ENCODE peak calls at places on chromosomes 12 and 14, in eight cellular contexts. One of them, this sample, is unnamed.

GRCh38 chr14:104117341-104118005 is 20.9 kb upstream of the KIF26A start:
- DNase-seq in uterus: no peak
- DNase-seq in fibroblast of villous mesenchyme: no peak
- DNase-seq in GM23338: no peak
- DNase-seq in astrocyte of the spinal cord: no peak
- DNase-seq in fibroblast of pulmonary artery: no peak
- DNase-seq in AG04450: no peak
- DNase-seq in cardiac muscle cell: no peak
- DNase-seq in this sample: no peak

GRCh38 chr12:108890208-108890607 is 10.3 kb downstream of the DAO start:
- DNase-seq in uterus: no peak
- DNase-seq in fibroblast of villous mesenchyme: peak; percentile 16
- DNase-seq in GM23338: peak; percentile 39
- DNase-seq in astrocyte of the spinal cord: peak; percentile 1
- DNase-seq in fibroblast of pulmonary artery: peak; percentile 26
- DNase-seq in AG04450: no peak
- DNase-seq in cardiac muscle cell: peak; percentile 58
- DNase-seq in this sample: peak; percentile 32

GRCh38 chr14:45198551-45198950 is 54.5 kb downstream of the MIS18BP1 start:
- DNase-seq in uterus: no peak
- DNase-seq in fibroblast of villous mesenchyme: no peak
- DNase-seq in GM23338: no peak
- DNase-seq in astrocyte of the spinal cord: peak; percentile 86
- DNase-seq in fibroblast of pulmonary artery: peak; percentile 72
- DNase-seq in AG04450: no peak
- DNase-seq in cardiac muscle cell: no peak
- DNase-seq in this sample: peak; percentile 69

GRCh38 chr12:31897791-31898503 is 61.3 kb upstream of the RESF1 start:
- DNase-seq in uterus: peak; percentile 16
- DNase-seq in fibroblast of villous mesenchyme: peak; percentile 35
- DNase-seq in GM23338: peak; percentile 80
- DNase-seq in astrocyte of the spinal cord: peak; percentile 28
- DNase-seq in fibroblast of pulmonary artery: peak; percentile 53
- DNase-seq in AG04450: no peak
- DNase-seq in cardiac muscle cell: peak; percentile 44
- DNase-seq in this sample: peak; percentile 33

GRCh38 chr12:14961466-14962155 is at the start of gene ARHGDIB:
- DNase-seq in uterus: no peak
- DNase-seq in fibroblast of villous mesenchyme: no peak
- DNase-seq in GM23338: peak; percentile 34
- DNase-seq in astrocyte of the spinal cord: no peak
- DNase-seq in fibroblast of pulmonary artery: peak; percentile 87
- DNase-seq in AG04450: no peak
- DNase-seq in cardiac muscle cell: no peak
- DNase-seq in this sample: peak; percentile 38

GRCh38 chr12:32558941-32559340 is 120.2 kb upstream of the DNM1L start:
- DNase-seq in uterus: no peak
- DNase-seq in fibroblast of villous mesenchyme: peak; percentile 84
- DNase-seq in GM23338: no peak
- DNase-seq in astrocyte of the spinal cord: no peak
- DNase-seq in fibroblast of pulmonary artery: peak; percentile 47
- DNase-seq in AG04450: no peak
- DNase-seq in cardiac muscle cell: no peak
- DNase-seq in this sample: no peak

GRCh38 chr14:100406505-100407131 is 83.5 kb downstream of the SLC25A47 start:
- DNase-seq in uterus: no peak
- DNase-seq in fibroblast of villous mesenchyme: peak; percentile 71
- DNase-seq in GM23338: no peak
- DNase-seq in astrocyte of the spinal cord: peak; percentile 45
- DNase-seq in fibroblast of pulmonary artery: peak; percentile 17
- DNase-seq in AG04450: no peak
- DNase-seq in cardiac muscle cell: no peak
- DNase-seq in this sample: peak; percentile 81

GRCh38 chr14:70919774-70920173 is 12.5 kb downstream of the PCNX1 start:
- DNase-seq in uterus: no peak
- DNase-seq in fibroblast of villous mesenchyme: peak; percentile 47
- DNase-seq in GM23338: peak; percentile 25
- DNase-seq in astrocyte of the spinal cord: peak; percentile 56
- DNase-seq in fibroblast of pulmonary artery: peak; percentile 67
- DNase-seq in AG04450: no peak
- DNase-seq in cardiac muscle cell: peak; percentile 29
- DNase-seq in this sample: peak; percentile 49

GRCh38 chr14:71395151-71395604 is 487.9 kb downstream of the PCNX1 start:
- DNase-seq in uterus: no peak
- DNase-seq in fibroblast of villous mesenchyme: no peak
- DNase-seq in GM23338: no peak
- DNase-seq in astrocyte of the spinal cord: no peak
- DNase-seq in fibroblast of pulmonary artery: no peak
- DNase-seq in AG04450: no peak
- DNase-seq in cardiac muscle cell: no peak
- DNase-seq in this sample: peak; percentile 32

GRCh38 chr12:50625029-50625875 is 120.5 kb downstream of the DIP2B start:
- DNase-seq in uterus: no peak
- DNase-seq in fibroblast of villous mesenchyme: no peak
- DNase-seq in GM23338: peak; percentile 54
- DNase-seq in astrocyte of the spinal cord: no peak
- DNase-seq in fibroblast of pulmonary artery: no peak
- DNase-seq in AG04450: no peak
- DNase-seq in cardiac muscle cell: no peak
- DNase-seq in this sample: no peak

GRCh38 chr12:121748571-121749265 is 36.2 kb downstream of the TMEM120B start:
- DNase-seq in uterus: peak; percentile 82
- DNase-seq in fibroblast of villous mesenchyme: peak; percentile 94
- DNase-seq in GM23338: peak; percentile 35
- DNase-seq in astrocyte of the spinal cord: peak; percentile 89
- DNase-seq in fibroblast of pulmonary artery: peak; percentile 91
- DNase-seq in AG04450: peak; percentile 71
- DNase-seq in cardiac muscle cell: peak; percentile 61
- DNase-seq in this sample: no peak

GRCh38 chr12:113185180-113186032 is at the start of the genes DDX54 and RITA1:
- DNase-seq in uterus: peak; percentile 79
- DNase-seq in fibroblast of villous mesenchyme: peak; percentile 78
- DNase-seq in GM23338: peak; percentile 87
- DNase-seq in astrocyte of the spinal cord: peak; percentile 82
- DNase-seq in fibroblast of pulmonary artery: peak; percentile 76
- DNase-seq in AG04450: peak; percentile 33
- DNase-seq in cardiac muscle cell: peak; percentile 94
- DNase-seq in this sample: peak; percentile 77

GRCh38 chr12:102962986-102963385 is 5.5 kb downstream of the ASCL1 start:
- DNase-seq in uterus: no peak
- DNase-seq in fibroblast of villous mesenchyme: no peak
- DNase-seq in GM23338: no peak
- DNase-seq in astrocyte of the spinal cord: no peak
- DNase-seq in fibroblast of pulmonary artery: no peak
- DNase-seq in AG04450: no peak
- DNase-seq in cardiac muscle cell: no peak
- DNase-seq in this sample: no peak

GRCh38 chr12:21527451-21528180 is 1.5 kb downstream of the SPX start:
- DNase-seq in uterus: no peak
- DNase-seq in fibroblast of villous mesenchyme: peak; percentile 37
- DNase-seq in GM23338: peak; percentile 85
- DNase-seq in astrocyte of the spinal cord: peak; percentile 55
- DNase-seq in fibroblast of pulmonary artery: peak; percentile 41
- DNase-seq in AG04450: no peak
- DNase-seq in cardiac muscle cell: peak; percentile 83
- DNase-seq in this sample: peak; percentile 69

GRCh38 chr12:90939382-90939781 is 15.6 kb downstream of the CCER1 start:
- DNase-seq in uterus: no peak
- DNase-seq in fibroblast of villous mesenchyme: no peak
- DNase-seq in GM23338: no peak
- DNase-seq in astrocyte of the spinal cord: no peak
- DNase-seq in fibroblast of pulmonary artery: peak; percentile 48
- DNase-seq in AG04450: no peak
- DNase-seq in cardiac muscle cell: no peak
- DNase-seq in this sample: no peak

GRCh38 chr12:90945070-90945649 is 9.8 kb downstream of the CCER1 start:
- DNase-seq in uterus: no peak
- DNase-seq in fibroblast of villous mesenchyme: peak; percentile 54
- DNase-seq in GM23338: peak; percentile 20
- DNase-seq in astrocyte of the spinal cord: peak; percentile 52
- DNase-seq in fibroblast of pulmonary artery: peak; percentile 59
- DNase-seq in AG04450: no peak
- DNase-seq in cardiac muscle cell: peak; percentile 48
- DNase-seq in this sample: peak; percentile 34

GRCh38 chr12:90943248-90943647 is 11.7 kb downstream of the CCER1 start:
- DNase-seq in uterus: no peak
- DNase-seq in fibroblast of villous mesenchyme: no peak
- DNase-seq in GM23338: no peak
- DNase-seq in astrocyte of the spinal cord: no peak
- DNase-seq in fibroblast of pulmonary artery: no peak
- DNase-seq in AG04450: no peak
- DNase-seq in cardiac muscle cell: no peak
- DNase-seq in this sample: no peak

GRCh38 chr12:90938451-90938850 is 16.5 kb downstream of the CCER1 start:
- DNase-seq in uterus: no peak
- DNase-seq in fibroblast of villous mesenchyme: peak; percentile 51
- DNase-seq in GM23338: no peak
- DNase-seq in astrocyte of the spinal cord: peak; percentile 50
- DNase-seq in fibroblast of pulmonary artery: peak; percentile 75
- DNase-seq in AG04450: no peak
- DNase-seq in cardiac muscle cell: no peak
- DNase-seq in this sample: no peak

DNA sequence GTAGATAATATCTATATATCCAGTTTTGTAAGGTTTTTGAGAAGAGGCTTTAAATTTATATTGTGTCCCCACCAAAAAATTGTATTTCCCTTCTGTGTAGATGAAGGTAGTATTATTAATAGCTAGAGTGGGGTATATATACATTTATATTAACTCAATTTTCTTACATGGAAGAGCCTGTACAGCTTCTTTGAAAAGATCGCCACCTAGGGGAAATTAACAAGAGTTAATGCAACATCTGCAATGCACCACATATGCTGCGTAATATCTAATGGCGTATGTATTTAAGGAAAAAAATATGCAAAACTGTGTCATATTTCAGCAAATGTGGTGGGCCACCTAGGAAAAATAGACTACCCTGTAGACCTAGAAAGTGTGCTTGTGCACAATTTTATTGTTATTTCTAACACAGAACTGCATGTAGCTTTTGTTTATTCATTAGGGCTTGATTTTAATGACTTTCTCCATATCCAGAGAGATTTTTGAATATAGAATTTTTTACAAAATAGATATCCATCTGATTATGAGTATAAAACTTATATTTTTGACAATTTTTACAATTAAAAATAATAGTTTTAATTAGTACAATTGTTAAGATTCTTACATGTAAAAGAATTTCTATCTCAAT is 14.0 kb downstream of the CCER1 start:
- DNase-seq in uterus: no peak
- DNase-seq in fibroblast of villous mesenchyme: peak; percentile 73
- DNase-seq in GM23338: peak; percentile 65
- DNase-seq in astrocyte of the spinal cord: peak; percentile 74
- DNase-seq in fibroblast of pulmonary artery: peak; percentile 83
- DNase-seq in AG04450: no peak
- DNase-seq in cardiac muscle cell: peak; percentile 67
- DNase-seq in this sample: peak; percentile 68
- TF ChIP-seq CTCF in uterus: peak; percentile 37
- TF ChIP-seq CTCF in fibroblast of villous mesenchyme: peak; percentile 68
- TF ChIP-seq CTCF in GM23338: peak; percentile 77
- TF ChIP-seq CTCF in astrocyte of the spinal cord: peak; percentile 66
- TF ChIP-seq CTCF in fibroblast of pulmonary artery: peak; percentile 74
- TF ChIP-seq CTCF in AG04450: peak; percentile 75
- TF ChIP-seq CTCF in cardiac muscle cell: peak; percentile 72
- TF ChIP-seq CTCF in this sample: peak; percentile 68

GRCh38 chr14:102568115-102568614 is 24.3 kb upstream of the RCOR1 start:
- DNase-seq in uterus: no peak
- DNase-seq in fibroblast of villous mesenchyme: no peak
- DNase-seq in GM23338: peak; percentile 83
- DNase-seq in astrocyte of the spinal cord: no peak
- DNase-seq in fibroblast of pulmonary artery: no peak
- DNase-seq in AG04450: no peak
- DNase-seq in cardiac muscle cell: no peak
- DNase-seq in this sample: peak; percentile 87
- TF ChIP-seq CTCF in uterus: no peak
- TF ChIP-seq CTCF in fibroblast of villous mesenchyme: no peak
- TF ChIP-seq CTCF in GM23338: no peak
- TF ChIP-seq CTCF in astrocyte of the spinal cord: no peak
- TF ChIP-seq CTCF in fibroblast of pulmonary artery: no peak
- TF ChIP-seq CTCF in AG04450: no peak
- TF ChIP-seq CTCF in cardiac muscle cell: no peak
- TF ChIP-seq CTCF in this sample: no peak

GRCh38 chr12:101927042-101927441 is 49.7 kb downstream of the DRAM1 start:
- DNase-seq in uterus: no peak
- DNase-seq in fibroblast of villous mesenchyme: peak; percentile 64
- DNase-seq in GM23338: no peak
- DNase-seq in astrocyte of the spinal cord: no peak
- DNase-seq in fibroblast of pulmonary artery: peak; percentile 72
- DNase-seq in AG04450: peak; percentile 20
- DNase-seq in cardiac muscle cell: no peak
- DNase-seq in this sample: no peak

GRCh38 chr12:101925935-101926334 is 48.6 kb downstream of the DRAM1 start:
- DNase-seq in uterus: no peak
- DNase-seq in fibroblast of villous mesenchyme: peak; percentile 57
- DNase-seq in GM23338: no peak
- DNase-seq in astrocyte of the spinal cord: no peak
- DNase-seq in fibroblast of pulmonary artery: no peak
- DNase-seq in AG04450: no peak
- DNase-seq in cardiac muscle cell: no peak
- DNase-seq in this sample: no peak

GRCh38 chr12:101927999-101928398 is 50.6 kb downstream of the DRAM1 start:
- DNase-seq in uterus: no peak
- DNase-seq in fibroblast of villous mesenchyme: no peak
- DNase-seq in GM23338: no peak
- DNase-seq in astrocyte of the spinal cord: no peak
- DNase-seq in fibroblast of pulmonary artery: no peak
- DNase-seq in AG04450: no peak
- DNase-seq in cardiac muscle cell: no peak
- DNase-seq in this sample: no peak

GRCh38 chr12:101929365-101930041 is 52.1 kb downstream of the DRAM1 start:
- DNase-seq in uterus: no peak
- DNase-seq in fibroblast of villous mesenchyme: no peak
- DNase-seq in GM23338: no peak
- DNase-seq in astrocyte of the spinal cord: no peak
- DNase-seq in fibroblast of pulmonary artery: no peak
- DNase-seq in AG04450: no peak
- DNase-seq in cardiac muscle cell: no peak
- DNase-seq in this sample: no peak

GRCh38 chr12:101928556-101928955 is 51.2 kb downstream of the DRAM1 start:
- DNase-seq in uterus: no peak
- DNase-seq in fibroblast of villous mesenchyme: peak; percentile 48
- DNase-seq in GM23338: no peak
- DNase-seq in astrocyte of the spinal cord: no peak
- DNase-seq in fibroblast of pulmonary artery: no peak
- DNase-seq in AG04450: no peak
- DNase-seq in cardiac muscle cell: no peak
- DNase-seq in this sample: no peak
- TF ChIP-seq CTCF in uterus: no peak
- TF ChIP-seq CTCF in fibroblast of villous mesenchyme: no peak
- TF ChIP-seq CTCF in GM23338: no peak
- TF ChIP-seq CTCF in astrocyte of the spinal cord: no peak
- TF ChIP-seq CTCF in fibroblast of pulmonary artery: no peak
- TF ChIP-seq CTCF in AG04450: no peak
- TF ChIP-seq CTCF in cardiac muscle cell: no peak
- TF ChIP-seq CTCF in this sample: no peak

GRCh38 chr12:76878045-76878898 is 547 bp downstream of the CSRP2 start:
- DNase-seq in uterus: peak; percentile 27
- DNase-seq in fibroblast of villous mesenchyme: no peak
- DNase-seq in GM23338: peak; percentile 90
- DNase-seq in astrocyte of the spinal cord: peak; percentile 30
- DNase-seq in fibroblast of pulmonary artery: peak; percentile 18
- DNase-seq in AG04450: no peak
- DNase-seq in cardiac muscle cell: peak; percentile 60
- DNase-seq in this sample: peak; percentile 43
- TF ChIP-seq CTCF in uterus: no peak
- TF ChIP-seq CTCF in fibroblast of villous mesenchyme: peak; percentile 16
- TF ChIP-seq CTCF in GM23338: peak; percentile 45
- TF ChIP-seq CTCF in astrocyte of the spinal cord: peak; percentile 19
- TF ChIP-seq CTCF in fibroblast of pulmonary artery: peak; percentile 13
- TF ChIP-seq CTCF in AG04450: peak; percentile 21
- TF ChIP-seq CTCF in cardiac muscle cell: peak; percentile 15
- TF ChIP-seq CTCF in this sample: peak; percentile 9